ENCODE peak calls at places on chromosomes 2 and 18, in eight cellular contexts. N is pancreas, Q is lower lobe of right lung, J is adrenal gland, U is fibroblast of lung, V is mammary epithelial cell, G is OCI-LY7, I is transverse colon. S is an unnamed sample.

GRCh38 chr2:127479219-127479825 is 47.0 kb downstream of the IWS1 start:
- DNase-seq in N (no peak), Q (no peak), J (no peak), U (peak; percentile 81), V (peak; percentile 12), G (peak; percentile 71), I (no peak), S (no peak)

GRCh38 chr2:86319700-86320369 is 17.6 kb downstream of the REEP1 start:
- DNase-seq in N (no peak), Q (no peak), J (no peak), U (no peak), V (no peak), G (no peak), I (no peak), S (no peak)

GRCh38 chr2:65638438-65638837 is 206.0 kb upstream of the SPRED2 start:
- DNase-seq in N (no peak), Q (no peak), J (no peak), U (no peak), V (no peak), G (no peak), I (no peak), S (no peak)

GRCh38 chr2:109463891-109464290 is 149.9 kb downstream of the SEPTIN10 start:
- DNase-seq in N (no peak), Q (no peak), J (no peak), U (no peak), V (no peak), G (no peak), I (no peak), S (no peak)

GRCh38 chr2:62180960-62181359 is 15.0 kb upstream of the B3GNT2 start:
- DNase-seq in N (no peak), Q (no peak), J (no peak), U (no peak), V (no peak), G (peak; percentile 99), I (no peak), S (no peak)

GRCh38 chr18:8948471-8949149 is 153.9 kb upstream of the NDUFV2 start:
- DNase-seq in N (no peak), Q (no peak), J (no peak), U (peak; percentile 72), V (peak; percentile 88), G (peak; percentile 36), I (no peak), S (no peak)

GRCh38 chr2:239252433-239253200 is 148.2 kb downstream of the HDAC4 start:
- DNase-seq in N (no peak), Q (peak; percentile 76), J (no peak), U (peak; percentile 79), V (no peak), G (no peak), I (peak; percentile 53), S (peak; percentile 72)

GRCh38 chr2:240958366-240959213 is 39.8 kb upstream of the SNED1 start:
- DNase-seq in N (no peak), Q (no peak), J (peak; percentile 16), U (no peak), V (no peak), G (no peak), I (no peak), S (no peak)

GRCh38 chr18:22739243-22739642 is 193.9 kb upstream of the RBBP8 start:
- DNase-seq in N (no peak), Q (no peak), J (no peak), U (no peak), V (no peak), G (no peak), I (no peak), S (no peak)

GRCh38 chr18:11553098-11553940 is 56.1 kb upstream of the SLC35G4 start:
- DNase-seq in N (no peak), Q (no peak), J (peak; percentile 26), U (peak; percentile 68), V (peak; percentile 21), G (peak; percentile 70), I (no peak), S (no peak)

GRCh38 chr18:22439447-22439846 is 21.7 kb upstream of the CTAGE1 start:
- DNase-seq in N (no peak), Q (no peak), J (no peak), U (no peak), V (peak; percentile 93), G (no peak), I (no peak), S (no peak)

GRCh38 chr18:44914028-44914427 is 233.3 kb downstream of the SETBP1 start:
- DNase-seq in N (no peak), Q (no peak), J (no peak), U (no peak), V (peak; percentile 81), G (no peak), I (no peak), S (no peak)

GRCh38 chr2:224973112-224974016 is 68.9 kb downstream of the DOCK10 start:
- DNase-seq in N (no peak), Q (no peak), J (no peak), U (no peak), V (peak; percentile 48), G (no peak), I (peak; percentile 68), S (no peak)

GRCh38 chr2:201858781-201859180 is 52.4 kb downstream of the CDK15 start:
- DNase-seq in N (no peak), Q (no peak), J (no peak), U (peak; percentile 75), V (no peak), G (no peak), I (peak; percentile 21), S (no peak)

GRCh38 chr2:176999331-176999730 is 213.3 kb upstream of the HNRNPA3 start:
- DNase-seq in N (no peak), Q (no peak), J (no peak), U (peak; percentile 1), V (no peak), G (no peak), I (no peak), S (peak; percentile 5)

GRCh38 chr18:11663630-11664029 is 25.4 kb upstream of the GNAL start:
- DNase-seq in N (no peak), Q (no peak), J (no peak), U (no peak), V (no peak), G (no peak), I (no peak), S (no peak)

GRCh38 chr2:105504459-105504858 is 105.6 kb upstream of the FHL2 start:
- DNase-seq in N (no peak), Q (no peak), J (no peak), U (no peak), V (no peak), G (no peak), I (no peak), S (no peak)

GRCh38 chr2:72128843-72129227 is 18.8 kb downstream of the CYP26B1 start:
- DNase-seq in N (no peak), Q (no peak), J (peak; percentile 6), U (no peak), V (no peak), G (no peak), I (no peak), S (no peak)

GRCh38 chr2:148020036-148020357 is 540 bp downstream of the ORC4 start:
- DNase-seq in N (no peak), Q (no peak), J (no peak), U (no peak), V (no peak), G (no peak), I (no peak), S (no peak)

GRCh38 chr2:74893332-74893731 is 59.4 kb downstream of the HK2 start:
- DNase-seq in N (no peak), Q (no peak), J (no peak), U (peak; percentile 51), V (peak; percentile 77), G (no peak), I (no peak), S (no peak)

DNA sequence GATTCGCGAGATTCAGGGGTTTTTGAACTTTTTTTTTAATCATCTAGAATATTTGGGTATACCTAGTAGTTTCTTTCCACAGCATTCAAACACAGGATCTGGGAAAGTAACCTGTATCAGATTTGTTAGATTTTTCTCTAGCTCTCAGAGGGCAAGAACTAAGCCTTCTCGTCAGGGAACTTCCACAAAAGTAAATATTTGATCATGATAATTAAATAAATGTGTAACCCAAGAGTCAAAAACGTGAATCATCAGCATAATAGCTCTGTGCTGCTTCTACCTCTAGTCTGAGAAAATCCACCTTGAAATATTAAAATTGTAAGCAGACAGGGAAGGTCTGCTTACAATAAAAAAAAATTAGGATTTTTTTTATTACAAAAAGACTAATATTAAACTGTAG is 225.7 kb upstream of the SPOPL start:
- DNase-seq in N (no peak), Q (no peak), J (no peak), U (peak; percentile 26), V (peak; percentile 25), G (no peak), I (no peak), S (no peak)
- H3K4me1 ChIP-seq in N (peaks cover 31% of the 10 kb centered on the region), Q (no peaks in the 10 kb centered on the region), J (peaks cover 4% of the 10 kb centered on the region), U (peaks cover 13% of the 10 kb centered on the region), V (peaks cover 13% of the 10 kb centered on the region), G (no peaks in the 10 kb centered on the region), I (peaks cover 18% of the 10 kb centered on the region), S (no peaks in the 10 kb centered on the region)

DNA sequence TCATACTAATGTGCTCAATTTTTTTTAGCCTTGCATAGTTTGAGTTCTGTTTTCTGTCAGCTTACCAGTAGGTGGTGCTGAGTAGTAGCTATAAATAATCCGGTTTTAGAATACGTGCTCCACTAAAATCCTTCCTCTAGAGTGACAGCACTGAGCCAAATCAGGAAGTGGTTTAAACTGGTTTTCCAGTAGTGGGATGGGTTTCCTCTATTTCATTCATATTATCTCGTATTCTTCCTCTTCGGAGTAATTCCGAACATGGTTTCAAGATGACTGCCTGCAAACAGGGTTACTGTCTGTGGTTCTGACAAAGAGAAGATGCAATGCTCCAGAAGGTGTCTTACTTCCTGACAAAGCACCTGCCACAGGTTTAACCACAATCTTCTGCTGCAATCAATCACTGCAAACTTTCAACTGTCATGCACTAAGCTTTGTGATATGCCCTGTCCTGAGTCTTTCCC is 496.9 kb upstream of the VRK2 start:
- DNase-seq in N (no peak), Q (no peak), J (no peak), U (no peak), V (peak; percentile 12), G (peak; percentile 4), I (no peak), S (no peak)
- TF ChIP-seq CTCF in N (no peak), Q (peak; percentile 17), J (no peak), U (no peak), V (peak; percentile 39), G (peak; percentile 64), I (no peak), S (peak; percentile 40)

GRCh38 chr2:235170016-235170415 is 218.2 kb downstream of the SH3BP4 start:
- DNase-seq in N (no peak), Q (no peak), J (no peak), U (peak; percentile 37), V (no peak), G (no peak), I (no peak), S (no peak)
- H3K4me3 ChIP-seq in N (no peak overlapping the region), Q (no peak overlapping the region), J (no peak overlapping the region), U (no peak overlapping the region), V (no peak overlapping the region), G (no peak overlapping the region), I (no peak overlapping the region), S (no peak overlapping the region)

GRCh38 chr2:70523672-70523995 is 30.0 kb downstream of the TGFA start:
- DNase-seq in N (no peak), Q (no peak), J (no peak), U (no peak), V (no peak), G (no peak), I (no peak), S (no peak)
- H3K4me1 ChIP-seq in N (peaks cover 14% of the 10 kb centered on the region), Q (peaks cover 27% of the 10 kb centered on the region), J (peaks cover 5% of the 10 kb centered on the region), U (no peaks in the 10 kb centered on the region), V (peaks cover 69% of the 10 kb centered on the region), G (no peaks in the 10 kb centered on the region), I (peaks cover 17% of the 10 kb centered on the region), S (peaks cover 5% of the 10 kb centered on the region)

S was measured in heart right ventricle.